ENCODE peak calls at places on chromosomes 3 and 15, in four cellular contexts. P, Z, I and W are unnamed samples.

GRCh38 chr3:56123487-56123886 is 344.8 kb downstream of the ERC2 start:
- DNase-seq in Z (no peak), P (no peak), I (no peak), W (no peak)

GRCh38 chr3:38476157-38476756 is 19.9 kb upstream of the EXOG start:
- DNase-seq in I (no peak), Z (no peak), P (no peak), W (no peak)

GRCh38 chr3:102909904-102910303 is 475.1 kb downstream of the ZPLD1 start:
- DNase-seq in Z (no peak), P (no peak), I (no peak), W (no peak)

GRCh38 chr15:81337713-81338157 is 13.8 kb upstream of the STARD5 start:
- DNase-seq in I (no peak), Z (no peak), P (no peak), W (no peak)

GRCh38 chr15:35078221-35078915 is 6.7 kb downstream of the NANOGP8 start:
- DNase-seq in Z (no peak), I (peak), P (no peak), W (no peak)

GRCh38 chr3:16770792-16771191 is 114.0 kb upstream of the PLCL2 start:
- DNase-seq in P (no peak), I (no peak), Z (no peak), W (no peak)

GRCh38 chr3:130658666-130659065 is 88.0 kb downstream of the PIK3R4 start:
- DNase-seq in Z (no peak), I (no peak), P (no peak), W (no peak)

GRCh38 chr3:36911990-36912804 is 32.7 kb downstream of the TRANK1 start:
- DNase-seq in I (peak), P (no peak), Z (no peak), W (peak)

GRCh38 chr3:110929811-110930210 is 141.8 kb upstream of the NECTIN3 start:
- DNase-seq in I (no peak), Z (no peak), P (no peak), W (no peak)

GRCh38 chr15:65085990-65086679 is 9.6 kb downstream of the KBTBD13 start:
- DNase-seq in P (no peak), Z (no peak), I (no peak), W (no peak)

GRCh38 chr3:15646924-15647511 is 45.5 kb downstream of the BTD start:
- DNase-seq in Z (peak), I (peak), P (peak), W (no peak)

GRCh38 chr3:49650651-49651050 is 23.5 kb upstream of the APEH start:
- DNase-seq in Z (no peak), P (no peak), I (no peak), W (no peak)

GRCh38 chr3:112984485-112984884 is 6.3 kb upstream of the GTPBP8 start:
- DNase-seq in P (peak), Z (no peak), I (no peak), W (no peak)

GRCh38 chr3:177827517-177828249 is 630.4 kb upstream of the TBL1XR1 start:
- DNase-seq in P (no peak), Z (no peak), I (peak), W (no peak)

GRCh38 chr3:84985795-84986194 is 27.0 kb downstream of the CADM2 start:
- DNase-seq in I (no peak), Z (no peak), P (no peak), W (no peak)

GRCh38 chr3:184981071-184981470 is 169.1 kb downstream of the VPS8 start:
- DNase-seq in Z (no peak), I (no peak), P (no peak), W (no peak)

GRCh38 chr3:94076055-94076454 is 13.2 kb downstream of the NSUN3 start:
- DNase-seq in P (no peak), I (peak), Z (no peak), W (no peak)

GRCh38 chr3:148694116-148694515 is 3.6 kb upstream of the AGTR1 start:
- DNase-seq in P (no peak), I (no peak), Z (no peak), W (no peak)

GRCh38 chr3:49498655-49499054 is 28.6 kb downstream of the DAG1 start:
- DNase-seq in Z (no peak), I (no peak), P (no peak), W (no peak)

GRCh38 chr3:55373413-55373812 is 113.7 kb downstream of the WNT5A start:
- DNase-seq in I (no peak), Z (no peak), P (no peak), W (no peak)

GRCh38 chr15:94164202-94164807 is 67.1 kb upstream of the MCTP2 start:
- DNase-seq in Z (no peak), P (peak), I (peak), W (peak)

GRCh38 chr3:141795719-141796435 is 32.7 kb downstream of the GRK7 start:
- DNase-seq in Z (peak), I (no peak), P (peak), W (peak)

GRCh38 chr3:145727416-145727930 is 433.5 kb downstream of the PLOD2 start:
- DNase-seq in I (no peak), Z (no peak), P (no peak), W (no peak)

GRCh38 chr3:58434511-58434910 is 879 bp upstream of the PDHB start:
- DNase-seq in Z (no peak), I (no peak), P (no peak), W (no peak)

GRCh38 chr3:149654188-149654601 is 3.6 kb downstream of the WWTR1 start:
- DNase-seq in P (no peak), Z (no peak), I (no peak), W (no peak)

GRCh38 chr3:105805402-105805801 is 63.4 kb downstream of the CBLB start:
- DNase-seq in P (no peak), I (no peak), Z (no peak), W (no peak)

GRCh38 chr3:105686324-105686897 is 182.4 kb downstream of the CBLB start:
- DNase-seq in Z (no peak), P (no peak), I (peak), W (no peak)

GRCh38 chr3:151814588-151814987 is 672 bp downstream of the AADAC start:
- DNase-seq in Z (no peak), I (no peak), P (no peak), W (no peak)

GRCh38 chr3:16364323-16364722 is 99.3 kb downstream of the OXNAD1 start:
- DNase-seq in P (no peak), Z (no peak), I (no peak), W (no peak)

GRCh38 chr15:74866090-74866489 is 7.1 kb downstream of the SCAMP2 start:
- DNase-seq in I (peak), Z (no peak), P (no peak), W (no peak)

GRCh38 chr3:129360705-129361460 is 67.6 kb downstream of the EFCAB12 start:
- DNase-seq in I (no peak), P (no peak), Z (no peak), W (no peak)

GRCh38 chr3:64518950-64519349 is 168.8 kb downstream of the ADAMTS9 start:
- DNase-seq in Z (no peak), P (no peak), I (peak), W (no peak)

GRCh38 chr3:71684752-71685151 is 40.5 kb downstream of the EIF4E3 start:
- DNase-seq in Z (no peak), P (no peak), I (peak), W (no peak)

GRCh38 chr3:15982667-15983145 is 184.9 kb upstream of the ANKRD28 start:
- DNase-seq in P (no peak), I (peak), Z (peak), W (no peak)

GRCh38 chr3:71103430-71103881 is 480.1 kb downstream of the FOXP1 start:
- DNase-seq in I (no peak), Z (peak), P (peak), W (no peak)

GRCh38 chr3:4756060-4756775 is 223.0 kb upstream of the BHLHE40 start:
- DNase-seq in Z (no peak), I (no peak), P (no peak), W (no peak)

GRCh38 chr15:43488790-43489585 is 4.0 kb downstream of the TP53BP1 start:
- DNase-seq in I (no peak), P (no peak), Z (no peak), W (no peak)

DNA sequence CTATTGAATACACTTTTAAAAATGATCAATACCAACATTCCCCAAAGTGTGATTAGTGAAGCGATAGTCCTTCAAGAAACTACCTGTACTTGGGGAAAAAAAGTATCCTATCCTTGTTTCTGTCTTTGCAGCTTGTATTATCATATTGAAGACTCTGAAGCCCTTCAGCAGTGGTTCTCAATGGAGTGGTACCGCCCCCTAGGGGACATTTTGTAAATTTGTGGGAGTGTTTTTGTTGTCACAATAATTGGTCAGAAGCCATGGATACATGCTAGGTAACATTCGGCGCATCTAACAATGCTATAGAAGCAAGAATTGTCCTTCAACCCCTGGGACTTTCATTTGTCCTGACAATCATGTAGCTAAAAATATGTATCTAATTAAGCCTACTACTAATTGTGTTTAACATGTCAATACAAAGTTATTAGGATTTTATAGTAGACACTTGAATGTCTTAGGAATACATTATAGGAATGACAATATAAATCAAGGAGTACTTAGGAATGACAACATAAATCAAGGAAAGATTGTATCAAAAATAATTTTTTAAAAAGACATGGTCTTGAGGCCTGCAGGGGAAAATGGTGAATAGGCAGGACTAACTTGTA is 53.7 kb downstream of the NMD3 start:
- DNase-seq in Z (no peak), I (peak), P (no peak), W (no peak)
- TF ChIP-seq CTCF in Z (peak), I (peak), P (peak), W (peak)

DNA sequence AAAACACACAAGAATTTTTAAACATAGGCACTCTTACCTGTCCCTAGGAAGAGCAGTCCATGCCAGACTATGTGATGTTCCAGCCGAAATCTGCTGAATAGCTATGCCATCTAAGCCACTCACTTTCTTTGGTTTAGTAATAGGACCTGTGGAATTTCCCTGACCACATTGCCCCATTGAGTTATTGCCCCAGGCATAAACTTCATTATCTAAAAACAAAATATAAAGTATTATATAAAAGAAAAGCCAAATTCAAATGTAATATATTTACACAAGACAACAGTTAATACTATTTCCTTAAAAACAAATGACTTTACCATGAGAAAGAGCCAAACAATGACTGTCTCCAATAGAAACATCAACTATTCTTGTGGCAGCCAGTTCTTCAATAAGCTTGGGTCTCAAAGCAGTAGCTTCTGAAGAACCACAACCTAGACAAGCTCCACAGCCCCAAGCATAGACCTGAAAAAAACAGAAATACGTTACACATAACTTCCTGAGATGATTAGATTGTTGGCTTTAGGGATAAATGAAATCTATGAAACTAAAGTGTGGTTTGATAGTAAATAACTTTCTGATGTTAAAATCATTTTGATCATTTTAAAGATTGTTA is 84.3 kb downstream of the HERC1 start:
- DNase-seq in P (no peak), Z (no peak), I (no peak), W (no peak)
- TF ChIP-seq CTCF in P (no peak), Z (no peak), I (no peak), W (no peak)

GRCh38 chr3:53846851-53847155 is 435 bp downstream of the IL17RB start:
- DNase-seq in P (no peak), Z (no peak), I (no peak), W (no peak)

GRCh38 chr3:53845103-53845880 is 927 bp downstream of the CHDH start:
- DNase-seq in P (peak), Z (peak), I (no peak), W (no peak)

GRCh38 chr3:53845881-53846133 is 412 bp downstream of the CHDH start:
- DNase-seq in Z (no peak), I (no peak), P (no peak), W (no peak)

GRCh38 chr3:53844262-53845102 is 1.7 kb downstream of the CHDH start:
- DNase-seq in Z (no peak), P (no peak), I (no peak), W (no peak)

GRCh38 chr3:53846134-53846850 is at the start of the genes CHDH and IL17RB:
- DNase-seq in I (no peak), Z (peak), P (peak), W (no peak)
- TF ChIP-seq CTCF in I (no peak), Z (no peak), P (no peak), W (no peak)

GRCh38 chr3:127192576-127193232 is at the start of gene PRR23E:
- DNase-seq in P (peak), Z (no peak), I (no peak), W (no peak)
- TF ChIP-seq CTCF in P (no peak), Z (no peak), I (no peak), W (no peak)

GRCh38 chr15:50979041-50979440 is 70.6 kb downstream of the AP4E1 start:
- DNase-seq in I (no peak), Z (no peak), P (no peak), W (no peak)
- TF ChIP-seq CTCF in I (no peak), Z (no peak), P (no peak), W (no peak)

GRCh38 chr15:73686781-73687256 is 2.6 kb downstream of the CD276 start:
- DNase-seq in I (peak), Z (no peak), P (no peak), W (no peak)
- TF ChIP-seq CTCF in I (peak), Z (no peak), P (no peak), W (no peak)

GRCh38 chr3:175951047-175951694 is 1092.0 kb downstream of the NAALADL2 start:
- DNase-seq in P (no peak), I (peak), Z (no peak), W (no peak)

GRCh38 chr3:175957427-175957826 is 1098.3 kb downstream of the NAALADL2 start:
- DNase-seq in P (no peak), I (no peak), Z (no peak), W (no peak)

DNA sequence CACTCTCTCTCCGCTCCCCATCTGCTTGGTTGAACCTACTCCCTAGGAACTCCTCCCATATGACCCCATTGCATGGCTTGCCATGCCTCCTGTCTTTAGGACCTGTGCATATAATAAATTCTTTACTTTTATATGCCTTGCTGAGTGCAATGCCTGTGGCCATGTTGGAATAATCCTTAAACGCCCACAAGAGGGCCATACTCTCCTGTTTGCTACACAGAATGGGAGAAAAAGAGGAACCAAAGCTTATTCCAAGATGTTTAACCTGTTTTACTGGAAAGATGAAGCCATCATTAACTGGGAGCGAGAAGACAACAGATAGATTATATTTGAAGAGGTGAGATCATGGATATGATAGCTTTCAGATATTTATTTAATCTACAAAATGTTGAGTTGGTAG is 1097.8 kb downstream of the NAALADL2 start:
- DNase-seq in P (no peak), Z (no peak), I (no peak), W (no peak)
- TF ChIP-seq CTCF in P (no peak), Z (peak), I (peak), W (no peak)

GRCh38 chr3:137110392-137110996 is 152.7 kb downstream of the IL20RB start:
- DNase-seq in P (no peak), I (no peak), Z (no peak), W (no peak)
- TF ChIP-seq CTCF in P (peak), I (peak), Z (peak), W (peak)